ENCODE peak calls at places on chromosomes 6 and 20, in six cellular contexts. V is WTC11; F is neural crest cell; N is CD8-positive, alpha-beta T cell; B is OCI-LY7; L is B cell. H is an unnamed sample.
A peak's percentile ranks its signal among the peaks of the same experiment; 100 is the strongest.

GRCh38 chr6:34439442-34439841 is 13.6 kb upstream of the RPS10 start:
- DNase-seq in N (no peak), B (no peak), V (no peak), F (no peak), L (no peak), H (no peak)

GRCh38 chr6:136772685-136773472 is 19.4 kb downstream of the MAP3K5 start:
- DNase-seq in B (peak; percentile 45), L (no peak), N (no peak), F (no peak), V (peak; percentile 30), H (no peak)

GRCh38 chr20:2468581-2469407 is 1.8 kb downstream of the SNRPB start:
- DNase-seq in V (no peak), L (no peak), B (no peak), N (no peak), F (no peak), H (no peak)

GRCh38 chr6:110329729-110330436 is 28.3 kb downstream of the METTL24 start:
- DNase-seq in L (no peak), N (no peak), F (no peak), V (no peak), B (no peak), H (no peak)

GRCh38 chr6:107152633-107153032 is 37.3 kb upstream of the BEND3 start:
- DNase-seq in L (no peak), N (no peak), F (no peak), B (no peak), V (no peak), H (no peak)

GRCh38 chr6:25219147-25219546 is 60.0 kb upstream of the CARMIL1 start:
- DNase-seq in B (no peak), F (no peak), V (no peak), N (no peak), L (no peak), H (no peak)

GRCh38 chr6:139249387-139249786 is 42.4 kb downstream of the TXLNB start:
- DNase-seq in V (no peak), N (no peak), B (no peak), F (no peak), L (no peak), H (no peak)

GRCh38 chr6:124076336-124077048 is 272.8 kb downstream of the NKAIN2 start:
- DNase-seq in B (no peak), F (no peak), N (no peak), V (no peak), L (no peak), H (no peak)

GRCh38 chr6:31094389-31094881 is 17.9 kb downstream of the C6orf15 start:
- DNase-seq in F (no peak), L (peak; percentile 46), V (no peak), N (peak; percentile 82), B (peak; percentile 48), H (no peak)

GRCh38 chr20:63750807-63751470 is 11.4 kb downstream of the SLC2A4RG start:
- DNase-seq in L (no peak), V (no peak), F (no peak), B (no peak), N (peak; percentile 87), H (no peak)

GRCh38 chr6:154319231-154319858 is 37.3 kb downstream of the IPCEF1 start:
- DNase-seq in B (no peak), F (no peak), L (no peak), N (no peak), V (no peak), H (no peak)

GRCh38 chr20:845967-846893 is 12.7 kb downstream of the FAM110A start:
- DNase-seq in B (peak; percentile 46), N (peak; percentile 51), V (no peak), F (no peak), L (no peak), H (no peak)

GRCh38 chr20:10572853-10573252 is 100.9 kb downstream of the JAG1 start:
- DNase-seq in N (no peak), F (no peak), B (no peak), L (no peak), V (no peak), H (no peak)

GRCh38 chr6:16770701-16771569 is 9.7 kb upstream of the ATXN1 start:
- DNase-seq in F (peak; percentile 68), B (peak; percentile 52), V (peak; percentile 81), L (peak; percentile 80), N (peak; percentile 82), H (peak; percentile 85)

GRCh38 chr6:149037026-149037734 is 280.3 kb upstream of the TAB2 start:
- DNase-seq in V (peak; percentile 32), L (no peak), F (no peak), B (no peak), N (no peak), H (peak; percentile 54)

GRCh38 chr20:57526067-57526884 is 1.3 kb upstream of the CTCFL start:
- DNase-seq in N (no peak), F (no peak), L (no peak), B (peak; percentile 45), V (peak; percentile 70), H (peak; percentile 32)

GRCh38 chr20:61115627-61116026 is 136.4 kb upstream of the CDH4 start:
- DNase-seq in F (no peak), N (no peak), B (no peak), V (no peak), L (no peak), H (peak; percentile 34)

GRCh38 chr20:25283221-25283951 is 35.5 kb downstream of the PYGB start:
- DNase-seq in F (no peak), V (peak; percentile 5), L (peak; percentile 37), B (no peak), N (no peak), H (peak; percentile 10)

GRCh38 chr20:25285856-25286798 is 38.2 kb downstream of the PYGB start:
- DNase-seq in V (peak; percentile 5), L (peak; percentile 24), B (no peak), N (no peak), F (no peak), H (peak; percentile 10)

GRCh38 chr20:25286917-25287316 is 39.0 kb downstream of the PYGB start:
- DNase-seq in F (no peak), L (peak; percentile 27), B (no peak), N (no peak), V (peak; percentile 3), H (peak; percentile 2)

GRCh38 chr20:25284131-25284601 is 36.3 kb downstream of the PYGB start:
- DNase-seq in B (no peak), V (peak; percentile 1), N (no peak), L (peak; percentile 28), F (no peak), H (no peak)

DNA sequence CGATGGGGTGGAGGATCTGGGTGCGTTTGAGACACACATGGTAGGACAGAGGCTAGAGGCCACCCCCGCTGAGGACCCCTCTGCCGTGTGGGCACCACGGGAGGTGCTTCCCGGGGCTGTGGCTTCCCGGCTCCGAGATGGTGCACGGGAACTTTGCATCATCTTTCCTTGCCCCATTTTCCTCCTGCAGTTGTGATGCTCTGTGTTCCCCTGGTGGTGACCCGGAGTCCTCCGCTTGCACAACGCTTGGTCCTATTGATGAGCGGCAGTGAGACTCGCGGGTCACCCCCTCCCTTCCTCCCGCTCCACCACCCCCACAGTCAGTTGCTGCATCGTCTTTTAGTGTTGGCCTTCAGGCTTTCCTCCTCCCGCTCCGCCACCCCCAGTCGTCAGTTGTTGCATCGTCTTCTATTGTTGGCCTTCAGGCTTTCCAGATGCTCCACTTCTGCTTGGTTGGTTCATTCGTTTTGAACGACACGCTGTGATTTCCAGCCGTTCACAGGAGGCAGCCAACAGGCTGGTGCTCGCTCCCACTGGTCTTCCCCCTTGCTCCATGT is 37.3 kb downstream of the PYGB start:
- DNase-seq in N (no peak), F (no peak), L (peak; percentile 29), B (no peak), V (peak; percentile 26), H (peak; percentile 27)
- TF ChIP-seq CTCF in N (no peak), F (peak; percentile 16), L (no peak), B (peak; percentile 19), V (no peak), H (no peak)

GRCh38 chr20:51563597-51564332 is 21.2 kb upstream of the NFATC2 start:
- DNase-seq in V (peak; percentile 73), N (no peak), B (no peak), L (no peak), F (no peak), H (peak; percentile 28)
- TF ChIP-seq CTCF in V (no peak), N (no peak), B (no peak), L (no peak), F (no peak), H (no peak)

GRCh38 chr20:44521484-44522481 is at the start of gene SERINC3:
- DNase-seq in L (peak; percentile 95), F (peak; percentile 90), N (peak; percentile 98), V (peak; percentile 90), B (peak; percentile 94), H (peak; percentile 98)
- TF ChIP-seq CTCF in L (no peak), F (no peak), N (no peak), V (no peak), B (peak; percentile 78), H (no peak)

GRCh38 chr20:53786071-53786444 is 192.4 kb upstream of the ZNF217 start:
- DNase-seq in L (no peak), N (no peak), V (no peak), F (no peak), B (no peak), H (no peak)

GRCh38 chr20:53788253-53789022 is 194.8 kb upstream of the ZNF217 start:
- DNase-seq in V (no peak), N (no peak), L (no peak), F (no peak), B (no peak), H (no peak)

GRCh38 chr20:53785320-53785719 is 191.7 kb upstream of the ZNF217 start:
- DNase-seq in N (no peak), B (no peak), L (no peak), F (no peak), V (no peak), H (no peak)

GRCh38 chr20:53783768-53784167 is 190.1 kb upstream of the ZNF217 start:
- DNase-seq in F (no peak), B (no peak), N (no peak), V (no peak), L (no peak), H (no peak)

GRCh38 chr20:53786445-53787267 is 193.0 kb upstream of the ZNF217 start:
- DNase-seq in V (no peak), L (no peak), N (no peak), F (no peak), B (peak; percentile 22), H (no peak)
- TF ChIP-seq CTCF in V (no peak), L (no peak), N (no peak), F (no peak), B (no peak), H (no peak)

GRCh38 chr6:166495487-166496314 is 90.8 kb downstream of the RAMACL start:
- DNase-seq in V (no peak), L (no peak), N (no peak), F (no peak), B (no peak), H (no peak)
- TF ChIP-seq CTCF in V (no peak), L (no peak), N (no peak), F (no peak), B (no peak), H (no peak)

GRCh38 chr6:56542367-56543331 is 100.0 kb downstream of the DST start:
- DNase-seq in B (no peak), F (peak; percentile 77), L (peak; percentile 59), N (peak; percentile 70), V (peak; percentile 92), H (peak; percentile 92)
- TF ChIP-seq CTCF in B (no peak), F (no peak), L (no peak), N (no peak), V (no peak), H (no peak)